ENCODE peak calls at places on chromosomes 1 and 21, in six cellular contexts. D is A549, J is K562, N is upper lobe of left lung, W is HepG2, H is GM12878. X is an unnamed sample.

GRCh38 chr21:43346551-43346950 is 80.4 kb downstream of the SIK1 start:
- ATAC-seq in N (no peak), D (no peak), J (no peak), W (no peak), H (no peak), X (no peak)

GRCh38 chr21:29261555-29262540 is 36.9 kb upstream of the BACH1 start:
- ATAC-seq in W (no peak), N (no peak), J (no peak), H (no peak), D (no peak), X (no peak)

GRCh38 chr1:106699436-106699835 is 357.0 kb upstream of the PRMT6 start:
- ATAC-seq in H (no peak), D (no peak), W (no peak), J (no peak), N (no peak), X (no peak)

GRCh38 chr21:25908495-25908894 is 173.7 kb downstream of the GABPA start:
- ATAC-seq in J (no peak), W (no peak), H (no peak), D (no peak), N (no peak), X (no peak)

GRCh38 chr1:184701821-184702220 is 52.8 kb downstream of the EDEM3 start:
- ATAC-seq in J (no peak), W (no peak), H (no peak), N (no peak), D (no peak), X (no peak)

GRCh38 chr1:64514197-64514765 is 44.4 kb downstream of the CACHD1 start:
- ATAC-seq in J (no peak), W (no peak), H (no peak), N (no peak), D (no peak), X (no peak)

GRCh38 chr1:240598602-240599001 is 13.4 kb downstream of the GREM2 start:
- ATAC-seq in D (no peak), W (peak; percentile 22), N (no peak), J (no peak), H (no peak), X (no peak)

GRCh38 chr1:67408148-67408547 is 22.1 kb downstream of the SERBP1 start:
- ATAC-seq in D (no peak), W (no peak), N (no peak), H (no peak), J (no peak), X (no peak)

GRCh38 chr1:119594386-119594785 is 53.7 kb downstream of the ZNF697 start:
- ATAC-seq in N (no peak), J (no peak), H (no peak), W (no peak), D (no peak), X (no peak)

GRCh38 chr1:221801773-221802516 is 60.1 kb upstream of the DUSP10 start:
- ATAC-seq in H (peak; percentile 53), D (peak; percentile 87), J (no peak), N (no peak), W (no peak), X (no peak)

GRCh38 chr1:214116258-214116657 is 128.5 kb downstream of the PROX1 start:
- ATAC-seq in W (no peak), H (no peak), N (no peak), J (no peak), D (no peak), X (no peak)

GRCh38 chr1:2098301-2098698 is 48.1 kb downstream of the PRKCZ start:
- ATAC-seq in J (no peak), N (peak; percentile 70), W (no peak), D (no peak), H (no peak), X (no peak)

GRCh38 chr21:43370091-43370658 is 56.8 kb downstream of the SIK1 start:
- ATAC-seq in W (no peak), D (no peak), N (no peak), H (peak; percentile 44), J (no peak), X (no peak)

GRCh38 chr1:27403065-27403726 is 10.8 kb downstream of the GPR3 start:
- ATAC-seq in D (no peak), W (no peak), N (peak; percentile 26), J (peak; percentile 60), H (peak; percentile 60), X (peak; percentile 62)

GRCh38 chr1:152878042-152878441 is at the start of gene SMCP:
- ATAC-seq in D (no peak), J (no peak), W (no peak), H (no peak), N (no peak), X (no peak)

GRCh38 chr1:90919900-90920299 is 101.9 kb downstream of the ZNF644 start:
- ATAC-seq in W (no peak), J (peak; percentile 21), D (no peak), N (no peak), H (peak; percentile 46), X (no peak)

GRCh38 chr1:39158330-39159086 is 46.0 kb upstream of the MACF1 start:
- ATAC-seq in H (peak; percentile 88), W (peak; percentile 95), D (peak; percentile 85), J (peak; percentile 91), N (peak; percentile 83), X (no peak)

GRCh38 chr1:28755701-28756100 is 19.0 kb downstream of the YTHDF2 start:
- ATAC-seq in J (peak; percentile 14), D (no peak), H (peak; percentile 44), W (no peak), N (no peak), X (no peak)

GRCh38 chr1:167056529-167057296 is 33.5 kb downstream of the GPA33 start:
- ATAC-seq in N (no peak), W (peak; percentile 10), D (peak; percentile 70), J (no peak), H (no peak), X (no peak)

GRCh38 chr1:93991269-93991668 is 82.0 kb upstream of the GCLM start:
- ATAC-seq in J (no peak), D (no peak), H (peak; percentile 47), N (no peak), W (no peak), X (no peak)

GRCh38 chr1:93990010-93990409 is 80.8 kb upstream of the GCLM start:
- ATAC-seq in J (no peak), N (no peak), D (no peak), W (no peak), H (no peak), X (no peak)

GRCh38 chr1:93992190-93992589 is 83.0 kb upstream of the GCLM start:
- ATAC-seq in J (no peak), W (peak; percentile 55), N (no peak), H (no peak), D (no peak), X (no peak)

GRCh38 chr1:93989601-93990000 is 80.4 kb upstream of the GCLM start:
- ATAC-seq in H (no peak), W (no peak), N (no peak), J (no peak), D (no peak), X (no peak)

DNA sequence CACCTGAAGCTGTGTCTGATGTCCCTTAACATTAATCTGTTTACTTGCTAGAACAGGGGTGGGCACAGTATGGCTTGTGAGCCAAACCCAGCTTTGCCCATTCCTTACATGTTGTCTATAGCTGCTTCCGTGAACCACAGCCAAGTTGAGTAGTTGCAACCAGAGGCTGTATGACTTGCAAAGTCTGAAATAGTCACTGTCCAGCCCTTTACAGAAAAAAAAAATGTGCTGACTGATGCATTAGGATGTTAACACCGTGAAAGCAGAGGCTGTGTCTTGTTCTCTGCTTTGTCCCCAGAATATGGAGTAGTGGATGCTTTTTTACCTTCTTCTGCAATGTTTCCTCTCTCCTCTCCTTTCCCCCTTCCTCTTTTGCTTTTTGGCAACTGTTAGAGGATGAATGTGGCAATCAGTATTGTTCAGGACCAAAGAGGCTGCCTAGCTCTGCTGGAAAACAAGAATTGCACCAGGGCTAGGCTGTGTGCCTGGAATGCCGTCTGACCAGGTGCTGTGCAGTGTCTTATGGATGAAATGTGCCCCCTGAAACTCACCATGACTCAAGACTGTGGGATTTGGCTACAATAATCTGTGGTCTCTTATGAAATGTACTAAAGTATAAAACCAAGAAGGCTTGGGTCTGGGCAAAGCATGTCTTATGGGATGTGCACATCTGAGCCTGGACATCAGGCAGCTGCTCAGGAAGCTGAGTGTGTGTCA is 79.6 kb upstream of the GCLM start:
- ATAC-seq in D (no peak), J (no peak), H (no peak), N (peak; percentile 28), W (no peak), X (no peak)
- TF ChIP-seq EP300 in D (no peak), J (no peak), H (no peak), N (no peak), W (no peak), X (no peak)

GRCh38 chr1:112618721-112619517 is at the start of gene ST7L:
- ATAC-seq in H (peak; percentile 43), D (peak; percentile 92), J (peak; percentile 51), W (peak; percentile 90), N (peak; percentile 84), X (peak; percentile 79)
- TF ChIP-seq POLR2A in H (peak; percentile 92), D (peak; percentile 84), J (peak; percentile 68), W (peak; percentile 59), N (peak; percentile 29), X (peak; percentile 29)

GRCh38 chr1:10712568-10712967 is 83.9 kb downstream of the CASZ1 start:
- ATAC-seq in W (no peak), J (no peak), H (no peak), N (no peak), D (no peak), X (no peak)

GRCh38 chr1:10716840-10717239 is 79.6 kb downstream of the CASZ1 start:
- ATAC-seq in H (no peak), J (peak; percentile 64), N (no peak), W (peak; percentile 18), D (no peak), X (no peak)

GRCh38 chr1:10716424-10716823 is 80.0 kb downstream of the CASZ1 start:
- ATAC-seq in D (peak; percentile 16), W (peak; percentile 22), J (no peak), N (no peak), H (peak; percentile 53), X (peak; percentile 6)

GRCh38 chr1:10713614-10714013 is 82.8 kb downstream of the CASZ1 start:
- ATAC-seq in J (no peak), D (no peak), N (no peak), H (no peak), W (no peak), X (no peak)

GRCh38 chr1:10714337-10715114 is 81.9 kb downstream of the CASZ1 start:
- ATAC-seq in H (no peak), J (no peak), D (no peak), W (no peak), N (peak; percentile 77), X (peak; percentile 67)
- TF ChIP-seq EP300 in H (no peak), J (no peak), D (no peak), W (no peak), N (no peak), X (no peak)

DNA sequence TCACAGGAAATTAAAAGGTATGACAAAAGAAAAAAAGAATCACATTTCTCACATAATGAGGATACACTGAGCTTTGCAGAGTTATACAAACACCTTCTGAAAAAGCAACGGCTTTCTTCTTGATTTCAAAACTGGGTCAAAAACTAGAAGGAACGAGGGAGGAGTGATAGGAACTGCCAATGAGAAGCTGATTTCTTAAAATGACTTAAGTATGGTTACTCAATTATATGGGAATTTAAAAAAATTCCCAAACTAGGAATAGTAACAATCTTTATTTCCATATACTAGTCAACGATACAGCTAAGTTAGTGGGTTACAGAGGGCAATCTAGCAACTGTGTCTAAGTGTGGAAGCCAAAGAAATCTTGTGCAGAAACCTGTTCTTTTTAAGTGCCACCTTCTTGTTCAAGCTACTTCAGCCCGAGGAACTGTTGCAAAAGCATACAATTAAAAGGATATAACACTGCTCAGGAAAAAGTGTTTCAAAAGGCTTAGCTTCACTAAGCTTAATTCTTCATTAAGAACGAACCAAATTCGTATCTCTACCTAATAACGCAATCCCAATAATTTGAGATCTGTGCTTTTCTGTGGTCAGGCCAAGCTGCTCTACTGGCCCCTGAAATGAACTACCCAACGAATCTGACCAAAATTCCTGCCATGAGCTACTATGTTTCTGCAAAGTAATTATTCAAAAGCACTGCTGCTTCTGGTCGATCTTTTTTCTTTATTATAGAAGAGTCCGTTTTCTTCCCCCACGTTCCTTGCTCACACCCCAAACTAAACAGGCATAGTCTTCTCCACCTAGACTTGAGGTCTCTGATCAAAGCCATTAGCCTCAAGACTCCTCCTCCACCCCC is 1.9 kb downstream of the USP24 start:
- ATAC-seq in H (no peak), J (no peak), W (no peak), N (no peak), D (no peak), X (no peak)
- TF ChIP-seq POLR2A in H (no peak), J (no peak), W (no peak), N (no peak), D (no peak), X (no peak)

X was measured in gastroesophageal sphincter.